ENCODE peak calls at places on chromosomes 7 and 10, in seven cellular contexts. A is spleen, H is stomach, G is uterus, F is ovary, Y is testis, J is A549. K is an unnamed sample.
A peak's percentile ranks its signal among the peaks of the same experiment; 100 is the strongest.

GRCh38 chr7:85186521-85187241 is at the start of gene SEMA3D:
- DNase-seq in F (peak; percentile 55), G (no peak), J (peak; percentile 60), A (peak; percentile 93), Y (peak; percentile 83), H (peak; percentile 78), K (peak; percentile 5)

GRCh38 chr7:28954446-28954845 is 3.7 kb downstream of the TRIL start:
- DNase-seq in F (no peak), J (no peak), A (no peak), G (no peak), Y (no peak), H (no peak), K (no peak)

GRCh38 chr7:44393238-44394111 is 68.1 kb upstream of the CAMK2B start:
- DNase-seq in H (no peak), G (no peak), Y (peak; percentile 9), A (no peak), F (no peak), J (no peak), K (no peak)

GRCh38 chr7:157794764-157795101 is 457.9 kb downstream of the DNAJB6 start:
- DNase-seq in F (no peak), H (no peak), Y (no peak), A (no peak), J (no peak), G (no peak), K (no peak)

GRCh38 chr7:28686418-28686800 is 271.7 kb downstream of the TRIL start:
- DNase-seq in G (peak; percentile 47), A (no peak), F (peak; percentile 14), Y (no peak), J (no peak), H (no peak), K (no peak)

GRCh38 chr7:31067491-31067890 is 15.4 kb downstream of the ADCYAP1R1 start:
- DNase-seq in J (no peak), Y (no peak), G (no peak), H (no peak), F (no peak), A (no peak), K (no peak)

GRCh38 chr7:111931016-111931517 is 275.1 kb downstream of the DOCK4 start:
- DNase-seq in Y (no peak), J (no peak), A (no peak), F (no peak), H (no peak), G (no peak), K (no peak)

GRCh38 chr7:35349001-35349400 is 95.1 kb upstream of the TBX20 start:
- DNase-seq in G (no peak), A (no peak), F (no peak), J (no peak), Y (no peak), H (no peak), K (no peak)

GRCh38 chr7:87853237-87853864 is 22.8 kb downstream of the SLC25A40 start:
- DNase-seq in G (no peak), H (no peak), J (no peak), F (no peak), Y (no peak), A (no peak), K (no peak)

GRCh38 chr10:79128923-79129305 is 60.1 kb downstream of the ZMIZ1 start:
- DNase-seq in A (no peak), G (no peak), F (no peak), J (no peak), H (no peak), Y (no peak), K (no peak)

GRCh38 chr10:128853537-128853936 is 613.5 kb upstream of the MGMT start:
- DNase-seq in F (no peak), H (no peak), G (no peak), Y (no peak), J (no peak), A (no peak), K (no peak)

GRCh38 chr7:41870017-41870416 is 167.1 kb upstream of the INHBA start:
- DNase-seq in Y (no peak), F (no peak), J (no peak), A (no peak), G (no peak), H (no peak), K (no peak)

GRCh38 chr10:93580824-93581223 is 14.4 kb downstream of the FFAR4 start:
- DNase-seq in G (no peak), J (no peak), H (no peak), F (no peak), A (no peak), Y (no peak), K (no peak)

GRCh38 chr7:47318395-47319182 is 263.3 kb downstream of the TNS3 start:
- DNase-seq in Y (no peak), G (no peak), H (no peak), F (no peak), A (no peak), J (no peak), K (no peak)

GRCh38 chr10:22481687-22482539 is 136.6 kb downstream of the SPAG6 start:
- DNase-seq in J (no peak), A (no peak), G (no peak), F (no peak), H (no peak), Y (no peak), K (no peak)

GRCh38 chr10:62330213-62330612 is 44.0 kb upstream of the ZNF365 start:
- DNase-seq in J (no peak), H (no peak), F (no peak), A (no peak), Y (no peak), G (no peak), K (no peak)

GRCh38 chr10:73262105-73262730 is 9.8 kb upstream of the MRPS16 start:
- DNase-seq in F (no peak), G (no peak), H (no peak), A (no peak), J (peak; percentile 68), Y (no peak), K (no peak)

GRCh38 chr7:82319674-82320118 is 123.9 kb downstream of the CACNA2D1 start:
- DNase-seq in H (peak; percentile 70), A (no peak), Y (peak; percentile 90), G (peak; percentile 79), J (no peak), F (peak; percentile 70), K (peak; percentile 87)

GRCh38 chr10:28947209-28947608 is 269.9 kb downstream of the BAMBI start:
- DNase-seq in H (no peak), F (peak; percentile 15), G (peak; percentile 21), A (no peak), J (no peak), Y (no peak), K (no peak)

GRCh38 chr10:86410542-86411124 is 44.0 kb upstream of the GRID1 start:
- DNase-seq in J (no peak), H (peak; percentile 71), G (no peak), A (no peak), Y (no peak), F (no peak), K (no peak)

GRCh38 chr10:47027812-47028260 is 116.6 kb downstream of the PTPN20 start:
- DNase-seq in G (no peak), A (peak; percentile 59), J (no peak), Y (peak; percentile 7), H (peak; percentile 16), F (peak; percentile 2), K (no peak)

GRCh38 chr7:19670806-19671205 is 38.0 kb downstream of the POLR1F start:
- DNase-seq in G (no peak), F (no peak), Y (no peak), J (no peak), A (no peak), H (no peak), K (no peak)

GRCh38 chr7:140159487-140159886 is 17.3 kb downstream of the KDM7A start:
- DNase-seq in H (no peak), G (no peak), F (no peak), J (no peak), Y (no peak), A (no peak), K (no peak)

GRCh38 chr7:28298870-28299484 is 113.3 kb upstream of the CREB5 start:
- DNase-seq in A (no peak), Y (peak; percentile 63), J (peak; percentile 52), F (peak; percentile 10), G (no peak), H (no peak), K (no peak)

GRCh38 chr10:89363766-89364407 is 14.0 kb upstream of the IFIT1B start:
- DNase-seq in Y (no peak), A (no peak), G (no peak), H (no peak), F (no peak), J (no peak), K (no peak)

GRCh38 chr10:93346712-93347111 is 135.4 kb downstream of the MYOF start:
- DNase-seq in F (no peak), J (no peak), Y (no peak), G (no peak), A (no peak), H (no peak), K (no peak)

GRCh38 chr7:50363327-50364060 is 59.0 kb downstream of the IKZF1 start:
- DNase-seq in J (no peak), F (no peak), G (no peak), Y (no peak), H (no peak), A (no peak), K (no peak)

GRCh38 chr7:101233907-101234547 is 3.6 kb downstream of the CLDN15 start:
- DNase-seq in H (peak; percentile 70), J (no peak), Y (no peak), G (no peak), F (no peak), A (peak; percentile 68), K (no peak)
- TF ChIP-seq POLR2A in H (no peak), J (no peak), Y (no peak), G (no peak), F (no peak), A (no peak), K (no peak)

DNA sequence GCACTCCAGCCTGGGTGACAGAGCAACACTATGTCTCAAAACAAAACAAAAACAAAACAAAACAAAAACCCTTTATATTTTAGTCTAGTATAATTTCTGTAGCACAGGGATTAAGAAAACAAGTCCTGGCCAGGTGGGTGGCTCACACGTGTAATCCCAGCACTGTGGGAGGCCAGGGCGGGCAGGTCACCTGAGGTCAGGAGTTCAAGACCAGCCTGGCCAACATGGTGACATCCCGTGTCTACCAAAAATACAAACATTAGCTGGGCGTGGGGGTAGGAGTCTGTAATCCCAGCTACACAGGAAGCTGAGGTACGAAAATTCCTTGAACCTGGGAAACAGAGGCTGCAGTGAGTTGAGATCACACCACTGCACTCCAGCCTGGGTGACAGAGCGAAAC is 23.2 kb upstream of the ASL start:
- DNase-seq in G (no peak), J (no peak), H (no peak), F (no peak), Y (no peak), A (no peak), K (no peak)
- H3K27ac ChIP-seq in G (no peak overlapping the region), J (peak overlapping the region; percentile 87), H (no peak overlapping the region), F (no peak overlapping the region), Y (no peak overlapping the region), A (no peak overlapping the region), K (no peak overlapping the region)

DNA sequence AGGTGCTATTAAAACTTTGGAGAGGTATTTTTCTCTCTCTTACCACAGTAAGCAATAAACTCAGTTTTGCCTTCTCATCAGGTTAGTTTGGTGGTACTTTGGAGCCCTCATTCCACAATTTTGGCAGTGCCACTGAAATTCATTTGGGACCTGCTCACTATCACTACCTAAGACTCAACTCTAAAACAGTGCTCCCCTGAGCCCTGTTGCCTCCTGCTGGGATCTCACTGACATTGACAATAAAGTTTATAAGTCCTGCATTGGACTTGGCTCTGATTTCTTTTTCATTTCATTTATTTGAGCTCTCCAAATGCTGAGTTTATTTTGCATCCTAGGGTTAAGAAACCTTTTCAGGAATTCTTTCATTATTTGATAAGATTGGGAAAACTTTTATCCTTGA is 130.8 kb upstream of the HPS1 start:
- DNase-seq in J (no peak), A (no peak), G (no peak), Y (no peak), H (no peak), F (no peak), K (no peak)
- TF ChIP-seq CTCF in J (no peak), A (no peak), G (no peak), Y (no peak), H (no peak), F (no peak), K (no peak)

GRCh38 chr7:2844153-2845077 is at the start of gene GNA12:
- DNase-seq in J (peak; percentile 99), F (peak; percentile 98), G (peak; percentile 98), H (peak; percentile 100), A (peak; percentile 98), Y (peak; percentile 99), K (peak; percentile 99)
- TF ChIP-seq POLR2A in J (peak; percentile 82), F (no peak), G (peak; percentile 64), H (no peak), A (no peak), Y (no peak), K (peak; percentile 48)

K was measured in gastrocnemius medialis.